ENCODE peak calls at places on chromosome 1, in eight cellular contexts. One of them, this sample, is unnamed.

GRCh38 chr1:25556791-25557476 is 13.5 kb downstream of the LDLRAP1 start:
- DNase-seq in AG10803: peak; percentile 65
- DNase-seq in neural progenitor cell: no peak
- DNase-seq in cardiac muscle cell: no peak
- DNase-seq in B cell: no peak
- DNase-seq in H9: no peak
- DNase-seq in psoas muscle: peak; percentile 47
- DNase-seq in GM13977: no peak
- DNase-seq in this sample: no peak

GRCh38 chr1:26771285-26771642 is 16.5 kb upstream of the PIGV start:
- DNase-seq in AG10803: no peak
- DNase-seq in neural progenitor cell: no peak
- DNase-seq in cardiac muscle cell: no peak
- DNase-seq in B cell: no peak
- DNase-seq in H9: no peak
- DNase-seq in psoas muscle: no peak
- DNase-seq in GM13977: no peak
- DNase-seq in this sample: no peak

GRCh38 chr1:200896571-200897187 is 2.0 kb downstream of the INAVA start:
- DNase-seq in AG10803: no peak
- DNase-seq in neural progenitor cell: no peak
- DNase-seq in cardiac muscle cell: no peak
- DNase-seq in B cell: no peak
- DNase-seq in H9: no peak
- DNase-seq in psoas muscle: no peak
- DNase-seq in GM13977: peak; percentile 17
- DNase-seq in this sample: no peak

GRCh38 chr1:26124433-26125318 is 13.1 kb downstream of the PDIK1L start:
- DNase-seq in AG10803: no peak
- DNase-seq in neural progenitor cell: no peak
- DNase-seq in cardiac muscle cell: no peak
- DNase-seq in B cell: no peak
- DNase-seq in H9: no peak
- DNase-seq in psoas muscle: no peak
- DNase-seq in GM13977: no peak
- DNase-seq in this sample: no peak

GRCh38 chr1:59173721-59174120 is 123.2 kb upstream of the FGGY start:
- DNase-seq in AG10803: peak; percentile 87
- DNase-seq in neural progenitor cell: no peak
- DNase-seq in cardiac muscle cell: no peak
- DNase-seq in B cell: no peak
- DNase-seq in H9: no peak
- DNase-seq in psoas muscle: no peak
- DNase-seq in GM13977: no peak
- DNase-seq in this sample: no peak

GRCh38 chr1:229378586-229379442 is 36.0 kb upstream of the CCSAP start:
- DNase-seq in AG10803: no peak
- DNase-seq in neural progenitor cell: peak; percentile 35
- DNase-seq in cardiac muscle cell: no peak
- DNase-seq in B cell: no peak
- DNase-seq in H9: no peak
- DNase-seq in psoas muscle: no peak
- DNase-seq in GM13977: no peak
- DNase-seq in this sample: no peak

GRCh38 chr1:208433086-208433485 is 188.9 kb upstream of the PLXNA2 start:
- DNase-seq in AG10803: peak; percentile 65
- DNase-seq in neural progenitor cell: peak; percentile 47
- DNase-seq in cardiac muscle cell: no peak
- DNase-seq in B cell: no peak
- DNase-seq in H9: no peak
- DNase-seq in psoas muscle: no peak
- DNase-seq in GM13977: no peak
- DNase-seq in this sample: no peak

GRCh38 chr1:244968431-244968830 is 104.1 kb upstream of the HNRNPU start:
- DNase-seq in AG10803: peak; percentile 9
- DNase-seq in neural progenitor cell: peak; percentile 28
- DNase-seq in cardiac muscle cell: no peak
- DNase-seq in B cell: no peak
- DNase-seq in H9: peak; percentile 60
- DNase-seq in psoas muscle: peak; percentile 56
- DNase-seq in GM13977: no peak
- DNase-seq in this sample: no peak

GRCh38 chr1:56780128-56780750 is 39.0 kb downstream of the FYB2 start:
- DNase-seq in AG10803: no peak
- DNase-seq in neural progenitor cell: peak; percentile 36
- DNase-seq in cardiac muscle cell: no peak
- DNase-seq in B cell: no peak
- DNase-seq in H9: no peak
- DNase-seq in psoas muscle: no peak
- DNase-seq in GM13977: no peak
- DNase-seq in this sample: no peak

GRCh38 chr1:241156231-241156965 is 200.6 kb downstream of the RGS7 start:
- DNase-seq in AG10803: peak; percentile 1
- DNase-seq in neural progenitor cell: no peak
- DNase-seq in cardiac muscle cell: no peak
- DNase-seq in B cell: no peak
- DNase-seq in H9: no peak
- DNase-seq in psoas muscle: no peak
- DNase-seq in GM13977: no peak
- DNase-seq in this sample: no peak

GRCh38 chr1:207619833-207620572 is 24.9 kb upstream of the CR1L start:
- DNase-seq in AG10803: peak; percentile 60
- DNase-seq in neural progenitor cell: peak; percentile 73
- DNase-seq in cardiac muscle cell: peak; percentile 65
- DNase-seq in B cell: peak; percentile 18
- DNase-seq in H9: no peak
- DNase-seq in psoas muscle: no peak
- DNase-seq in GM13977: peak; percentile 56
- DNase-seq in this sample: peak; percentile 43

GRCh38 chr1:217524787-217525520 is 105.9 kb downstream of the GPATCH2 start:
- DNase-seq in AG10803: peak; percentile 9
- DNase-seq in neural progenitor cell: no peak
- DNase-seq in cardiac muscle cell: peak; percentile 2
- DNase-seq in B cell: no peak
- DNase-seq in H9: no peak
- DNase-seq in psoas muscle: no peak
- DNase-seq in GM13977: no peak
- DNase-seq in this sample: no peak

DNA sequence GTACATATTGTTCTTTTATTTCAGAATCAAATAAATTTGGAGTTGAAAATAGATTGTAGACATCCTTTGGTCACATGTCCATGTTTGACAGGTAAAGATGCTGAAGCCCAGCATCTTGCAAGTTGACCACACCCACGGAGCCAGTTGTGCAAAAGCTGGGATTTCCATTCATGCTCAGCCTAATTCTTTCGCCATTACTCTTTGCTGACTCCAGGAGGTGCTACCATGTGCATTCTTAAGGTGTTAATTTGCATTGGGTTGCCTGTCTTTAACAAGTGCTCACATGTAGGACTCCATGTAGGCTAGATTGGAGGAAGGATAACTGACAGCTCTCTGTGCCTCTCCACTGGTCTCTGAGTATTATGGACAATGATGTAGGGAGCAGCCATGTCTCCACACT is 660.7 kb downstream of the LMO4 start:
- DNase-seq in AG10803: no peak
- DNase-seq in neural progenitor cell: no peak
- DNase-seq in cardiac muscle cell: no peak
- DNase-seq in B cell: no peak
- DNase-seq in H9: no peak
- DNase-seq in psoas muscle: no peak
- DNase-seq in GM13977: no peak
- DNase-seq in this sample: no peak
- TF ChIP-seq CTCF in AG10803: no peak
- TF ChIP-seq CTCF in neural progenitor cell: peak; percentile 15
- TF ChIP-seq CTCF in cardiac muscle cell: no peak
- TF ChIP-seq CTCF in B cell: no peak
- TF ChIP-seq CTCF in H9: peak; percentile 33
- TF ChIP-seq CTCF in psoas muscle: no peak
- TF ChIP-seq CTCF in GM13977: no peak
- TF ChIP-seq CTCF in this sample: no peak

GRCh38 chr1:19390901-19391595 is 78.9 kb downstream of the SLC66A1 start:
- DNase-seq in AG10803: peak; percentile 92
- DNase-seq in neural progenitor cell: peak; percentile 54
- DNase-seq in cardiac muscle cell: peak; percentile 32
- DNase-seq in B cell: peak; percentile 78
- DNase-seq in H9: no peak
- DNase-seq in psoas muscle: peak; percentile 75
- DNase-seq in GM13977: peak; percentile 81
- DNase-seq in this sample: peak; percentile 77
- TF ChIP-seq CTCF in AG10803: peak; percentile 97
- TF ChIP-seq CTCF in neural progenitor cell: peak; percentile 83
- TF ChIP-seq CTCF in cardiac muscle cell: peak; percentile 94
- TF ChIP-seq CTCF in B cell: peak; percentile 81
- TF ChIP-seq CTCF in H9: peak; percentile 80
- TF ChIP-seq CTCF in psoas muscle: peak; percentile 67
- TF ChIP-seq CTCF in GM13977: peak; percentile 84
- TF ChIP-seq CTCF in this sample: peak; percentile 72

GRCh38 chr1:7346070-7346596 is 425.0 kb upstream of the VAMP3 start:
- DNase-seq in AG10803: no peak
- DNase-seq in neural progenitor cell: no peak
- DNase-seq in cardiac muscle cell: no peak
- DNase-seq in B cell: no peak
- DNase-seq in H9: no peak
- DNase-seq in psoas muscle: no peak
- DNase-seq in GM13977: no peak
- DNase-seq in this sample: no peak
- TF ChIP-seq CTCF in AG10803: no peak
- TF ChIP-seq CTCF in neural progenitor cell: no peak
- TF ChIP-seq CTCF in cardiac muscle cell: no peak
- TF ChIP-seq CTCF in B cell: no peak
- TF ChIP-seq CTCF in H9: peak; percentile 25
- TF ChIP-seq CTCF in psoas muscle: no peak
- TF ChIP-seq CTCF in GM13977: no peak
- TF ChIP-seq CTCF in this sample: no peak

GRCh38 chr1:114669562-114670082 is at the start of gene DENND2C:
- DNase-seq in AG10803: no peak
- DNase-seq in neural progenitor cell: peak; percentile 85
- DNase-seq in cardiac muscle cell: peak; percentile 68
- DNase-seq in B cell: no peak
- DNase-seq in H9: no peak
- DNase-seq in psoas muscle: no peak
- DNase-seq in GM13977: no peak
- DNase-seq in this sample: no peak
- TF ChIP-seq CTCF in AG10803: peak; percentile 8
- TF ChIP-seq CTCF in neural progenitor cell: peak; percentile 13
- TF ChIP-seq CTCF in cardiac muscle cell: no peak
- TF ChIP-seq CTCF in B cell: no peak
- TF ChIP-seq CTCF in H9: peak; percentile 26
- TF ChIP-seq CTCF in psoas muscle: no peak
- TF ChIP-seq CTCF in GM13977: peak; percentile 37
- TF ChIP-seq CTCF in this sample: no peak

GRCh38 chr1:30876451-30877204 is 31.9 kb downstream of the SDC3 start:
- DNase-seq in AG10803: no peak
- DNase-seq in neural progenitor cell: no peak
- DNase-seq in cardiac muscle cell: no peak
- DNase-seq in B cell: no peak
- DNase-seq in H9: no peak
- DNase-seq in psoas muscle: no peak
- DNase-seq in GM13977: no peak
- DNase-seq in this sample: no peak
- TF ChIP-seq CTCF in AG10803: peak; percentile 18
- TF ChIP-seq CTCF in neural progenitor cell: no peak
- TF ChIP-seq CTCF in cardiac muscle cell: peak; percentile 14
- TF ChIP-seq CTCF in B cell: no peak
- TF ChIP-seq CTCF in H9: peak; percentile 46
- TF ChIP-seq CTCF in psoas muscle: no peak
- TF ChIP-seq CTCF in GM13977: no peak
- TF ChIP-seq CTCF in this sample: no peak

DNA sequence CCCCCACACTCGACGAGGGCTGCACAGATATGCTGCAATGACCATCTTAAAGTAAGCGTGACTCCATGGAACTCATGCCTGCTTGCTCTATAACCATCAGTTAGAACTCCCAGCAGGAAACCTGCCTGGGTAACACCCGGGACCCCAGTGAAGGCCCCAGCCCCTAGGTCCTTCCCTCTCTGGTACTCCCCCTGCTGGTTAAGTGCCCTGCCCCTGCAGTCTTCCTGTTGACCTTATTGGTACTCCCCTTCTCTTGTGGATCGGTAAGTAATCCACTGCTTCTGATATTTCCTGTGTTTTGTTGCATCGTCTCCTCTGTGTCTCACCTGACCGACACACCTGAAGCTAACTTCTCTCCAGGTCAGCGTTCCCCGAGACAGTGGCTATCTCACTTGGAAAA is 104.8 kb upstream of the COG2 start:
- DNase-seq in AG10803: no peak
- DNase-seq in neural progenitor cell: peak; percentile 53
- DNase-seq in cardiac muscle cell: no peak
- DNase-seq in B cell: no peak
- DNase-seq in H9: peak; percentile 77
- DNase-seq in psoas muscle: no peak
- DNase-seq in GM13977: no peak
- DNase-seq in this sample: no peak
- TF ChIP-seq CTCF in AG10803: no peak
- TF ChIP-seq CTCF in neural progenitor cell: peak; percentile 64
- TF ChIP-seq CTCF in cardiac muscle cell: no peak
- TF ChIP-seq CTCF in B cell: no peak
- TF ChIP-seq CTCF in H9: peak; percentile 85
- TF ChIP-seq CTCF in psoas muscle: no peak
- TF ChIP-seq CTCF in GM13977: no peak
- TF ChIP-seq CTCF in this sample: no peak